ENCODE peak calls at places on chromosomes 3 and 15, in seven cellular contexts. W, J, Z, I, X, F and Y are unnamed samples.

GRCh38 chr3:159928692-159929091 is 59.9 kb upstream of the IL12A start:
- DNase-seq in X (no peak), W (no peak), J (no peak), F (no peak), Z (no peak), I (no peak), Y (peak; percentile 86)

GRCh38 chr3:179473565-179473964 is 22.3 kb upstream of the GNB4 start:
- DNase-seq in W (no peak), I (no peak), Z (no peak), J (no peak), X (no peak), F (no peak), Y (no peak)

GRCh38 chr15:22839046-22839705 is 710 bp downstream of the NIPA2 start:
- DNase-seq in J (no peak), I (no peak), Z (no peak), X (no peak), F (no peak), W (no peak), Y (no peak)

GRCh38 chr3:65729973-65730372 is 308.7 kb downstream of the MAGI1 start:
- DNase-seq in I (no peak), F (no peak), Z (no peak), X (no peak), W (no peak), J (no peak), Y (no peak)

GRCh38 chr3:156605686-156606605 is 51.0 kb upstream of the SSR3 start:
- DNase-seq in J (peak; percentile 69), F (peak; percentile 86), W (peak; percentile 42), Z (no peak), X (no peak), I (peak; percentile 13), Y (peak; percentile 82)

GRCh38 chr3:171018151-171018935 is 8.2 kb downstream of the SLC2A2 start:
- DNase-seq in Z (no peak), J (peak; percentile 47), I (peak; percentile 34), X (no peak), F (no peak), W (no peak), Y (peak; percentile 25)

GRCh38 chr15:82916161-82916952 is 36.2 kb downstream of the HOMER2 start:
- DNase-seq in Z (no peak), I (peak; percentile 17), W (peak; percentile 11), F (no peak), X (no peak), J (no peak), Y (no peak)

GRCh38 chr3:144142151-144142855 is 170.7 kb downstream of the DIPK2A start:
- DNase-seq in W (peak; percentile 5), Z (no peak), X (no peak), F (no peak), J (no peak), I (no peak), Y (peak; percentile 41)

GRCh38 chr3:197356275-197356674 is 57.9 kb upstream of the DLG1 start:
- DNase-seq in X (no peak), J (no peak), F (no peak), I (no peak), Z (peak; percentile 58), W (peak; percentile 68), Y (no peak)

GRCh38 chr15:69593981-69594966 is 141.7 kb downstream of the RPLP1 start:
- DNase-seq in J (peak; percentile 26), I (peak; percentile 46), Z (no peak), F (peak; percentile 93), X (no peak), W (peak; percentile 49), Y (peak; percentile 69)

GRCh38 chr15:63061971-63062370 is 19.4 kb downstream of the TPM1 start:
- DNase-seq in J (no peak), I (no peak), W (no peak), F (no peak), Z (no peak), X (no peak), Y (no peak)

GRCh38 chr15:70778258-70779076 is 15.1 kb upstream of the UACA start:
- DNase-seq in W (no peak), J (no peak), X (no peak), I (no peak), F (no peak), Z (no peak), Y (peak; percentile 54)

GRCh38 chr15:48823706-48824105 is 12.8 kb upstream of the CEP152 start:
- DNase-seq in I (no peak), F (no peak), J (no peak), X (no peak), W (no peak), Z (no peak), Y (no peak)

GRCh38 chr15:57064033-57064432 is 145.6 kb downstream of the TCF12 start:
- DNase-seq in F (no peak), W (no peak), J (no peak), X (no peak), I (no peak), Z (no peak), Y (no peak)

GRCh38 chr15:60859996-60860494 is 369.1 kb downstream of the RORA start:
- DNase-seq in Z (no peak), X (no peak), W (no peak), I (no peak), F (no peak), J (no peak), Y (no peak)

GRCh38 chr15:68436680-68437079 is 4.7 kb upstream of the ITGA11 start:
- DNase-seq in I (no peak), Z (no peak), X (no peak), J (peak; percentile 17), F (no peak), W (no peak), Y (no peak)

GRCh38 chr15:51731549-51732267 is 5.7 kb downstream of the LYSMD2 start:
- DNase-seq in W (peak; percentile 57), J (no peak), I (peak; percentile 41), X (no peak), Z (no peak), F (no peak), Y (no peak)

GRCh38 chr15:51735211-51735610 is 2.2 kb downstream of the LYSMD2 start:
- DNase-seq in J (no peak), F (no peak), W (no peak), X (no peak), I (no peak), Z (no peak), Y (no peak)

GRCh38 chr15:51735611-51736010 is 1.8 kb downstream of the LYSMD2 start:
- DNase-seq in F (no peak), J (no peak), X (no peak), Z (no peak), W (no peak), I (no peak), Y (no peak)

GRCh38 chr15:51736069-51736468 is 1.4 kb downstream of the LYSMD2 start:
- DNase-seq in W (no peak), X (no peak), Z (no peak), I (no peak), J (no peak), F (no peak), Y (no peak)

GRCh38 chr15:51732661-51733060 is 4.8 kb downstream of the LYSMD2 start:
- DNase-seq in X (no peak), I (no peak), Z (no peak), J (no peak), W (no peak), F (no peak), Y (no peak)
- H3K27ac ChIP-seq in X (peak overlapping the region; percentile 91), I (no peak overlapping the region), Z (no peak overlapping the region), J (no peak overlapping the region), W (peak overlapping the region; percentile 78), F (peak overlapping the region; percentile 81), Y (no peak overlapping the region)

GRCh38 chr15:35691176-35691761 is 145.3 kb upstream of the DPH6 start:
- DNase-seq in X (no peak), J (no peak), F (no peak), W (no peak), I (no peak), Z (no peak), Y (no peak)
- H3K27ac ChIP-seq in X (no peak overlapping the region), J (no peak overlapping the region), F (peak overlapping the region; percentile 73), W (peak overlapping the region; percentile 80), I (no peak overlapping the region), Z (no peak overlapping the region), Y (peak overlapping the region; percentile 28)

GRCh38 chr15:98955980-98956723 is 51.4 kb downstream of the PGPEP1L start:
- DNase-seq in W (no peak), X (no peak), J (no peak), Z (no peak), I (no peak), F (no peak), Y (no peak)

GRCh38 chr15:98956796-98957553 is 50.6 kb downstream of the PGPEP1L start:
- DNase-seq in F (no peak), W (no peak), I (no peak), Z (no peak), J (no peak), X (no peak), Y (no peak)

GRCh38 chr15:98954411-98954810 is 53.2 kb downstream of the PGPEP1L start:
- DNase-seq in Z (peak; percentile 75), W (peak; percentile 85), F (no peak), X (no peak), I (peak; percentile 93), J (no peak), Y (no peak)

GRCh38 chr15:98953950-98954349 is 53.6 kb downstream of the PGPEP1L start:
- DNase-seq in X (no peak), Z (no peak), I (no peak), W (no peak), F (no peak), J (no peak), Y (no peak)

GRCh38 chr15:98955331-98955730 is 52.3 kb downstream of the PGPEP1L start:
- DNase-seq in F (no peak), I (no peak), X (no peak), J (no peak), W (peak; percentile 60), Z (peak; percentile 73), Y (no peak)
- H3K27ac ChIP-seq in F (peak overlapping the region; percentile 80), I (peak overlapping the region; percentile 72), X (no peak overlapping the region), J (no peak overlapping the region), W (peak overlapping the region; percentile 54), Z (peak overlapping the region; percentile 65), Y (no peak overlapping the region)

GRCh38 chr3:11370961-11371360 is 98.8 kb downstream of the ATG7 start:
- DNase-seq in W (no peak), F (no peak), I (no peak), J (no peak), Z (no peak), X (no peak), Y (no peak)

GRCh38 chr3:11371758-11372157 is 99.6 kb downstream of the ATG7 start:
- DNase-seq in J (no peak), Z (no peak), X (no peak), I (no peak), F (no peak), W (no peak), Y (no peak)

GRCh38 chr3:11375333-11376076 is 103.3 kb downstream of the ATG7 start:
- DNase-seq in X (no peak), J (no peak), Z (no peak), W (no peak), I (no peak), F (no peak), Y (no peak)

GRCh38 chr3:11373645-11374044 is 101.4 kb downstream of the ATG7 start:
- DNase-seq in Z (no peak), I (no peak), F (no peak), J (no peak), X (no peak), W (no peak), Y (no peak)

GRCh38 chr3:11373235-11373634 is 101.0 kb downstream of the ATG7 start:
- DNase-seq in Z (no peak), X (no peak), I (no peak), W (no peak), J (no peak), F (no peak), Y (no peak)
- H3K27ac ChIP-seq in Z (no peak overlapping the region), X (no peak overlapping the region), I (no peak overlapping the region), W (no peak overlapping the region), J (no peak overlapping the region), F (no peak overlapping the region), Y (no peak overlapping the region)